ENCODE peak calls at places on chromosomes 16 and 17, in five cellular contexts. P is endothelial cell of umbilical vein, J is GM12878, E is K562, M is HepG2. B is an unnamed sample. For H3K4me1, the result is how much of the 10 kb centered on the place peaks cover.

GRCh38 chr17:41417576-41418015 is 6.8 kb downstream of the KRT37 start:
- DNase-seq in J (no peak), E (peak), P (no peak), M (peak), B (peak)

GRCh38 chr17:48002920-48003685 is 32.2 kb downstream of the CDK5RAP3 start:
- DNase-seq in E (no peak), J (no peak), P (no peak), M (no peak), B (no peak)

GRCh38 chr17:42527932-42528331 is 8.1 kb upstream of the NAGLU start:
- DNase-seq in P (no peak), M (peak), E (no peak), J (no peak), B (no peak)

GRCh38 chr17:58779446-58779845 is 23.8 kb downstream of the PPM1E start:
- DNase-seq in M (no peak), P (no peak), E (no peak), J (no peak), B (no peak)

GRCh38 chr16:28279006-28279405 is 13.3 kb upstream of the SBK1 start:
- DNase-seq in J (no peak), M (no peak), E (no peak), P (no peak), B (no peak)

GRCh38 chr16:66437391-66437945 is 10.4 kb downstream of the BEAN1 start:
- DNase-seq in E (no peak), M (no peak), J (no peak), P (no peak), B (no peak)

GRCh38 chr16:29835926-29836325 is 15.7 kb downstream of the MVP start:
- DNase-seq in M (no peak), P (no peak), J (no peak), E (no peak), B (no peak)

GRCh38 chr16:76081936-76082335 is 195.3 kb upstream of the CNTNAP4 start:
- DNase-seq in J (no peak), E (no peak), M (no peak), P (no peak), B (no peak)

GRCh38 chr17:15261818-15262290 is 3.3 kb downstream of the PMP22 start:
- DNase-seq in J (no peak), P (peak), M (no peak), E (no peak), B (peak)

GRCh38 chr16:50822671-50823070 is 80.8 kb downstream of the CYLD start:
- DNase-seq in E (no peak), M (no peak), J (no peak), P (no peak), B (no peak)

GRCh38 chr16:50537533-50538290 is 10.5 kb upstream of the NKD1 start:
- DNase-seq in E (no peak), J (no peak), M (no peak), P (no peak), B (no peak)

GRCh38 chr16:26569793-26570192 is 496.9 kb upstream of the C16orf82 start:
- DNase-seq in M (peak), P (no peak), J (no peak), E (no peak), B (peak)

GRCh38 chr16:85171809-85172464 is 59.7 kb upstream of the CIBAR2 start:
- DNase-seq in E (no peak), J (no peak), P (peak), M (no peak), B (no peak)

DNA sequence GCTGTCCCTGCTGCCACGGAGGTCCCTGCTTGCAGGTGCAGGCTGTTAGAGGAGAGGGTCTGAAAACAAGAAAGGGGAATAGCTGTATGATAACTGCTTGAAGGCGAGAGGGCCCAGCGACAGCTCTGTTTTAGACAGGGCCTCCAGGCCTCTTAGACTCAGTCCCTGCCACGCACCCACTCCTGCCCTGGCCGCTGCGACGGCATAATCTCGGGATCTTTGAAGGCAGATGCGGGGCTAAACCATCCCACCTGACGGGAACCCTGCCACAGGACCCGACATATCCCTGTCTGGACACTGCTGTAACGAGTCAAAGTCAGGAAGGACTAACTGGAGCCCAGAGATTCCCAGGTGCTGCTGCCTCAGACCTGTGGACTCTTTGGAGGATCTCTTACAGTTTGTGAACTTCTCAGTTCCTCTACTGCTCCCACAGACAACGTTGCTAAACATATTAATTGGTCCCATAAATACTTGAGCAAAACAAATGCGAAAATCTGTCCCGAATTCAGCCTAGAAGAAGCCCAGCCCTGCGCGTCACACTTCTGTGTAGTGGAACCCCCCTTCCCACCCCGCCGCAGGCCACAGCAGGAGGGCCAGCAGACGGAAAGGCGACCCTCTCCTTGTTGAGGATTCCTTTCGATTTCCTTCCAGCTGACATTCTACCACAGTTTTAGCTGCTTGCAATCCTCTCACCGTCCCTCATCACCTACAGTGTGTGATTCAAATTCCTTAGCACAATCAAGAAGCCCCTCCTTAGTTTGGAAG is 998 bp upstream of the TMEM11 start:
- DNase-seq in M (no peak), J (no peak), E (no peak), P (no peak), B (no peak)
- H3K4me1 ChIP-seq in M (half or more), J (under half), E (under half), P (under half), B (under half)

GRCh38 chr17:53134546-53134945 is 688.2 kb upstream of the KIF2B start:
- DNase-seq in E (no peak), M (no peak), J (no peak), P (no peak), B (no peak)
- TF ChIP-seq MYC in E (no peak), M (no peak), J (no peak), P (no peak), B (no peak)

GRCh38 chr16:11255737-11256656 is at the start of gene SOCS1:
- DNase-seq in P (peak), E (peak), J (no peak), M (peak), B (peak)

GRCh38 chr16:11257131-11257938 is 1.3 kb upstream of the SOCS1 start:
- DNase-seq in E (peak), J (no peak), P (peak), M (peak), B (peak)

GRCh38 chr16:11258553-11259287 is 2.7 kb upstream of the SOCS1 start:
- DNase-seq in P (no peak), E (no peak), J (peak), M (peak), B (no peak)

GRCh38 chr16:11254913-11255736 is 879 bp downstream of the SOCS1 start:
- DNase-seq in E (peak), M (no peak), P (peak), J (no peak), B (peak)

DNA sequence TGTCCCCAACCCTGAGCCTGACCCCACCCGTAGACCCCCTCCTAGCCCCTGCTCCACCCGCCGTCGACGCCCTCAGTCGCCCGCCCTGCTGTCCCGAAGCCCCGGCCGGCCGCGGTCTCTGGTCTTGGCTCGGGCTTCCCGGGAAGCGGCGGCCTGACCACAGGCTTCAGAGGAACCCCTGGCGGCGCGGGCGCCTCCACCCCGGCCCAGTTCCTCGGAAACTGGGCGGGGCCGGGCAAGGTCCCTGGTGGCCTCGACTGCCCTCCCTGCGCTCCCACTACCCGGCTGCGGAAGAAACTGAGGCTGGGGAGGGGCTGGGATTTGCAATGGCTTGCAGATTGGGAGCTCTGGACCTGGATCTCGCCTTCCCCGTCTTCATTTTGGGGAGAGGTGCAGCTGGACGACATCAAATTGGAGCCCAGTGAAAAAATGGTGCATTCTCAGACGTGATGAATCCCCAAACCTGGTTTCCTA is 690 bp upstream of the SOCS1 start:
- DNase-seq in E (peak), M (no peak), P (no peak), J (no peak), B (peak)
- H3K4me1 ChIP-seq in E (under half), M (half or more), P (under half), J (under half), B (under half)

GRCh38 chr17:2347805-2348685 is 10.7 kb downstream of the SGSM2 start:
- DNase-seq in M (peak), P (no peak), J (no peak), E (no peak), B (peak)
- TF ChIP-seq MYC in M (no peak), P (no peak), J (no peak), E (no peak), B (no peak)

GRCh38 chr16:48612621-48613020 is 2.6 kb upstream of the N4BP1 start:
- DNase-seq in P (no peak), E (no peak), J (no peak), M (no peak), B (no peak)
- H3K4me1 ChIP-seq in P (under half), E (under half), J (under half), M (half or more), B (under half)

GRCh38 chr17:56678249-56679144 is 85.0 kb downstream of the NOG start:
- DNase-seq in M (no peak), E (no peak), J (no peak), P (no peak), B (no peak)
- TF ChIP-seq MYC in M (no peak), E (no peak), J (no peak), P (no peak), B (no peak)

DNA sequence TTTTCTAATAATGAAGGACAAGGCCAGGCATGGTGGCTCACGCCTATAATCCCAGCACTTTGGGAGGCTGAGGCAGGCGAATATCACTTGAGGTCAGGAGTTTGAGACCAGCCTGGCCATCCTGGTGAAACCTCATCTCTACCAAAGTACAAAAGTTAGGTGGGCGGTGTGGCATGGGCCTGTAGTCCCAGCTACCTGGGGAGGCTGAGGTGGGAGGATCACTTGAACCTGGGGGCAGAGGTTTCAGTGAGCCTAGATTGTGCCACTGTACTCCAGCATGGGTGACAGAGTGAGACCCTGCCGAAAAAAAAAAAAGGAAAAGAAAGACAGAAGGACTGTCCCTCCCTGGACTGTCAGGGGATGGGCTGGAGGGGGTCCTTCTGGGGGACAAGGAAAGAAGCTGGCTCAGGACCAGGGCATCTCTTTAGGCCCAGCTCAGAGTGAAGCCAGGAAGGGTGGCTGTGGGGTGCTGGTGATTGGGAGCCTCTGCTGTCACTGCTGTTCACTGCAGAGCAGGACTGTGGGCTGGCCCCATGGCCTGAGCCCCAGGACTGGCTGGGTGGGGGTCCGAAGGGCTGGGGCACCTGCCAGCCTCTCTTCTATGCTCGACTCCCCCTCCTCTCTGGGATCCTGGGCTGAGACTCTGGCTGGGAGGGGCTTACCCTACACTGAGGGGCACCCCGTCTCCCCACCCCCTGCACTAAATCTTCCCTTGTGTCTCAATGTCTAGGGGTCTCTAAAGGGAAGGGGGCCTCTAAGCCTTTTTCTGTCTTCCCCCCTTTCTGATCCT is 909 bp upstream of the ARHGAP23 start:
- DNase-seq in P (no peak), M (no peak), E (no peak), J (no peak), B (no peak)
- H3K4me1 ChIP-seq in P (half or more), M (under half), E (under half), J (under half), B (under half)

GRCh38 chr17:79875511-79875910 is 36.3 kb upstream of the CBX4 start:
- DNase-seq in J (no peak), E (no peak), M (no peak), P (no peak), B (no peak)

GRCh38 chr17:79872762-79873161 is 33.5 kb upstream of the CBX4 start:
- DNase-seq in P (no peak), E (no peak), M (no peak), J (no peak), B (no peak)

GRCh38 chr17:79871131-79871530 is 31.9 kb upstream of the CBX4 start:
- DNase-seq in P (no peak), J (no peak), E (no peak), M (no peak), B (no peak)

GRCh38 chr17:79873583-79873982 is 34.3 kb upstream of the CBX4 start:
- DNase-seq in P (no peak), M (no peak), J (no peak), E (no peak), B (no peak)

GRCh38 chr17:79874329-79874981 is 35.2 kb upstream of the CBX4 start:
- DNase-seq in M (peak), P (peak), J (no peak), E (peak), B (peak)
- TF ChIP-seq MYC in M (no peak), P (no peak), J (no peak), E (no peak), B (no peak)